ENCODE peak calls at places on chromosomes 16 and 17, in six cellular contexts. S, M, U, I, H and J are unnamed samples. For H3K4me1, the result is how much of the 10 kb centered on the place peaks cover.

GRCh38 chr17:10777890-10778289 is 26.0 kb downstream of the TMEM238L start:
- DNase-seq in H (no peak), I (peak), U (no peak), M (no peak), S (no peak), J (no peak)

GRCh38 chr17:11880714-11881113 is 116.6 kb downstream of the ZNF18 start:
- DNase-seq in I (no peak), M (no peak), S (no peak), H (no peak), U (no peak), J (no peak)

GRCh38 chr17:30472238-30472890 is 4.8 kb upstream of the GOSR1 start:
- DNase-seq in I (no peak), S (no peak), M (peak), U (no peak), H (no peak), J (no peak)

GRCh38 chr17:29079887-29080286 is 36.9 kb downstream of the PIPOX start:
- DNase-seq in M (no peak), H (no peak), S (no peak), U (no peak), I (no peak), J (no peak)

GRCh38 chr17:29294580-29294900 is 592 bp upstream of the NUFIP2 start:
- DNase-seq in I (no peak), S (no peak), H (no peak), U (no peak), M (no peak), J (no peak)

GRCh38 chr17:35368086-35368824 is 5.2 kb downstream of the SLFN11 start:
- DNase-seq in S (no peak), M (no peak), H (no peak), I (no peak), U (no peak), J (no peak)

GRCh38 chr17:62802531-62803205 is 5.4 kb downstream of the MARCHF10 start:
- DNase-seq in H (no peak), I (no peak), U (no peak), S (no peak), M (peak), J (peak)

GRCh38 chr17:561118-561517 is 153.5 kb downstream of the VPS53 start:
- DNase-seq in U (no peak), I (no peak), S (peak), M (peak), H (no peak), J (no peak)

GRCh38 chr16:9480503-9480902 is 389.1 kb downstream of the HAPSTR1 start:
- DNase-seq in H (no peak), U (no peak), S (no peak), I (no peak), M (no peak), J (no peak)

GRCh38 chr17:57035971-57036481 is 49.0 kb upstream of the AKAP1 start:
- DNase-seq in U (peak), S (no peak), H (no peak), M (no peak), I (peak), J (no peak)

GRCh38 chr17:12107905-12108304 is 87.2 kb downstream of the MAP2K4 start:
- DNase-seq in U (no peak), S (no peak), I (no peak), H (no peak), M (peak), J (no peak)

GRCh38 chr16:89096768-89097527 is 3.3 kb downstream of the ACSF3 start:
- DNase-seq in U (no peak), I (no peak), S (peak), M (no peak), H (no peak), J (no peak)

GRCh38 chr16:3698941-3699340 is 18.4 kb downstream of the TRAP1 start:
- DNase-seq in S (no peak), H (no peak), U (no peak), M (peak), I (no peak), J (no peak)

GRCh38 chr16:84840687-84841627 is 21.2 kb downstream of the CRISPLD2 start:
- DNase-seq in I (no peak), H (no peak), U (no peak), S (no peak), M (no peak), J (no peak)

GRCh38 chr16:15539197-15539596 is 103.8 kb downstream of the MARF1 start:
- DNase-seq in U (no peak), S (no peak), I (no peak), M (no peak), H (no peak), J (no peak)

GRCh38 chr17:21375757-21376584 is at the start of gene KCNJ12:
- DNase-seq in I (peak), S (no peak), M (peak), U (no peak), H (no peak), J (peak)

GRCh38 chr17:77106874-77107358 is 33.9 kb upstream of the SEC14L1 start:
- DNase-seq in I (no peak), H (no peak), S (no peak), U (no peak), M (no peak), J (no peak)

GRCh38 chr17:50918933-50919296 is 52.8 kb upstream of the TOB1 start:
- DNase-seq in M (peak), U (no peak), I (peak), H (no peak), S (peak), J (no peak)

GRCh38 chr17:1797323-1797722 is 32.4 kb downstream of the SMYD4 start:
- DNase-seq in I (no peak), M (no peak), S (no peak), H (no peak), U (no peak), J (peak)

GRCh38 chr16:68752602-68753001 is 15.5 kb downstream of the CDH1 start:
- DNase-seq in S (no peak), U (no peak), I (no peak), M (no peak), H (no peak), J (no peak)

GRCh38 chr16:20612551-20613470 is 36.6 kb upstream of the ACSM2B start:
- DNase-seq in U (peak), S (no peak), H (no peak), M (no peak), I (peak), J (no peak)

GRCh38 chr16:83338941-83339340 is 468.8 kb upstream of the HSBP1 start:
- DNase-seq in U (no peak), S (no peak), I (no peak), M (peak), H (no peak), J (no peak)

GRCh38 chr17:32007463-32008298 is 498 bp downstream of the LRRC37B start:
- DNase-seq in H (no peak), M (peak), S (peak), I (no peak), U (peak), J (peak)

GRCh38 chr16:67942200-67942509 is 1.8 kb downstream of the LCAT start:
- DNase-seq in U (no peak), M (no peak), H (no peak), S (no peak), I (no peak), J (peak)

GRCh38 chr16:23516366-23517137 is 6.3 kb upstream of the GGA2 start:
- DNase-seq in U (no peak), M (no peak), S (no peak), I (no peak), H (no peak), J (no peak)

GRCh38 chr17:77332034-77332971 is 191.5 kb downstream of the SEC14L1 start:
- DNase-seq in S (peak), I (peak), U (peak), M (peak), H (no peak), J (no peak)

GRCh38 chr17:49862781-49863331 is 15.0 kb upstream of the TAC4 start:
- DNase-seq in U (no peak), H (no peak), M (no peak), S (no peak), I (no peak), J (no peak)

GRCh38 chr17:18139498-18139897 is 30.9 kb downstream of the MYO15A start:
- DNase-seq in H (no peak), I (no peak), S (no peak), M (no peak), U (no peak), J (no peak)

GRCh38 chr17:17906418-17907215 is 65.6 kb downstream of the TOM1L2 start:
- DNase-seq in I (no peak), S (no peak), H (no peak), U (no peak), M (no peak), J (no peak)

GRCh38 chr16:2497116-2497630 is 16.6 kb upstream of the ATP6V0C start:
- DNase-seq in M (no peak), H (no peak), S (no peak), U (peak), I (no peak), J (peak)

GRCh38 chr16:9197957-9198661 is 106.7 kb downstream of the HAPSTR1 start:
- DNase-seq in H (no peak), U (no peak), I (no peak), S (no peak), M (no peak), J (no peak)

GRCh38 chr16:4404247-4404966 is 12.0 kb downstream of the CORO7 start:
- DNase-seq in H (no peak), U (no peak), S (no peak), I (peak), M (no peak), J (peak)

GRCh38 chr17:4502466-4503154 is 3.9 kb downstream of the SPNS2 start:
- DNase-seq in U (no peak), S (no peak), H (no peak), I (no peak), M (no peak), J (no peak)

GRCh38 chr16:82470506-82471196 is 156.1 kb upstream of the CDH13 start:
- DNase-seq in I (no peak), S (no peak), U (no peak), H (no peak), M (peak), J (no peak)

GRCh38 chr17:299546-299945 is 53.1 kb downstream of the RPH3AL start:
- DNase-seq in H (no peak), I (no peak), U (no peak), S (no peak), M (no peak), J (no peak)

GRCh38 chr17:68352041-68352440 is 60.7 kb downstream of the ARSG start:
- DNase-seq in S (no peak), U (no peak), I (no peak), M (peak), H (no peak), J (no peak)
- H3K4me1 ChIP-seq in S (half or more), U (under half), I (under half), M (under half), H (under half), J (under half)

DNA sequence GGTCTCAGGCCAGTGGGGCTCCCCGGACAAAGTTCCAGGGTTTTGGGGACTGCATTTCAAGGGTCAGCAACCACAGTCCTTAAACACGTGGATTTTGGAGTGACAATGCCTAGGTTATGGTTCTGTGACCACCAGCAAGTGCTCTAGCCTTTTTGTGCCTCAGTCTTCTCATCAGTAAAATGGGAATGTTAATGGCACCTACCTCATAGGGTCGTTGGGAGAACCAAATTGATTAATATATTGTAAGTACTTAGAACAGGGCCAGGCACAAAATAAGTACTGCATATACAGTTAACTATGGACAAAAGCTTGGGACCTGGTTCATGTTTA is 13.8 kb downstream of the IL4R start:
- DNase-seq in H (no peak), S (no peak), I (no peak), U (no peak), M (no peak), J (no peak)
- H3K4me1 ChIP-seq in H (half or more), S (half or more), I (half or more), U (under half), M (under half), J (under half)

GRCh38 chr17:46159686-46160085 is 33.5 kb downstream of the KANSL1 start:
- DNase-seq in U (no peak), I (no peak), H (no peak), S (no peak), M (peak), J (no peak)

GRCh38 chr17:46162871-46163270 is 30.4 kb downstream of the KANSL1 start:
- DNase-seq in S (no peak), M (no peak), H (no peak), U (no peak), I (no peak), J (no peak)

GRCh38 chr17:46160169-46160568 is 33.1 kb downstream of the KANSL1 start:
- DNase-seq in S (no peak), M (no peak), I (no peak), U (no peak), H (no peak), J (no peak)

GRCh38 chr17:46157443-46158107 is 35.7 kb downstream of the KANSL1 start:
- DNase-seq in I (no peak), M (peak), U (no peak), S (no peak), H (no peak), J (no peak)

DNA sequence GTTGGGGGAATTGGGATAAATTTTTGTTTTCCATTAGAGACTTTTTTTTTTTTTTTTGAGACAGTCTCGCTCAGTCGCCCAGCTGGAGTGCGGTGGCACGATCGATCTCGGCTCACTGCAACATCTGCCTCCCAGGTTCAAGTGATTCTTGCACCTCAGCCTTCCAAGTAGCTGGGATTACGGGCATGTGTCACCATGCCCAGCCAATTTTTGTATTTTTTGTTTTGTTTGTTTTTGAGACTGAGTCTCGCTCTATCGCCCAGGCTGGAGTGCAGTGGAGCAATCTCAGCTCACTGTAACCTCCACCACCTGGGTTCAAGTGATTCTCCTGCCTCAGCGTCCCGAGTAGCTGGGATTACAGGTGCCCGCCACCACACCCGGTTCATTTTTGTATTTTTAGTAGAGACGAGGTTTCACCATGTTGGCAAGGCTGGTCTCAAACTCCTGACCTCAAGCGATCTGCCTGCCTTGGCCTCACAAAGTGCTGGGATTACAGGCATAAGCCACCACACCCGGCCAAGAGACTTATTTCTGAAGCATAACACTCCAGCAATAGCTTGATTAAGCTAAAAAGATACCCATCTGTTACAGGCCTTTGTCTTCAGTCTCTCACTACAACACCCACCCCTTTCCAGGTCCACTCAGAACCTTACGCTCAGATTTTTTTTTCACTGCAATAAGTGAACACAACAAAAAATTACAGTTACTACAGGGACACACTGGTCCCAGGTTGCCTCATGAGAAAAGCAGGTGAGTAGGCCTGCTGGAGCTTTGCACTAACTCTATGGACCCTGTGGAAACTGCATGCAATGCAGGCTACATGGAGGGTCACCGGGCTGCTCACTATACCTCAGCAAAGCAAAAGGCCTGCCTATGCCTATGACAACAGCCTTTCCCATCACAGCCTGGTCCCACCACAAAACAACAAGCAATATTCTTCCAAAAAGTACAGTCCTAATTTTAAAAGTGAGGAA is 34.6 kb downstream of the KANSL1 start:
- DNase-seq in U (no peak), I (no peak), H (no peak), S (no peak), M (no peak), J (no peak)
- H3K4me1 ChIP-seq in U (half or more), I (half or more), H (under half), S (half or more), M (under half), J (under half)

DNA sequence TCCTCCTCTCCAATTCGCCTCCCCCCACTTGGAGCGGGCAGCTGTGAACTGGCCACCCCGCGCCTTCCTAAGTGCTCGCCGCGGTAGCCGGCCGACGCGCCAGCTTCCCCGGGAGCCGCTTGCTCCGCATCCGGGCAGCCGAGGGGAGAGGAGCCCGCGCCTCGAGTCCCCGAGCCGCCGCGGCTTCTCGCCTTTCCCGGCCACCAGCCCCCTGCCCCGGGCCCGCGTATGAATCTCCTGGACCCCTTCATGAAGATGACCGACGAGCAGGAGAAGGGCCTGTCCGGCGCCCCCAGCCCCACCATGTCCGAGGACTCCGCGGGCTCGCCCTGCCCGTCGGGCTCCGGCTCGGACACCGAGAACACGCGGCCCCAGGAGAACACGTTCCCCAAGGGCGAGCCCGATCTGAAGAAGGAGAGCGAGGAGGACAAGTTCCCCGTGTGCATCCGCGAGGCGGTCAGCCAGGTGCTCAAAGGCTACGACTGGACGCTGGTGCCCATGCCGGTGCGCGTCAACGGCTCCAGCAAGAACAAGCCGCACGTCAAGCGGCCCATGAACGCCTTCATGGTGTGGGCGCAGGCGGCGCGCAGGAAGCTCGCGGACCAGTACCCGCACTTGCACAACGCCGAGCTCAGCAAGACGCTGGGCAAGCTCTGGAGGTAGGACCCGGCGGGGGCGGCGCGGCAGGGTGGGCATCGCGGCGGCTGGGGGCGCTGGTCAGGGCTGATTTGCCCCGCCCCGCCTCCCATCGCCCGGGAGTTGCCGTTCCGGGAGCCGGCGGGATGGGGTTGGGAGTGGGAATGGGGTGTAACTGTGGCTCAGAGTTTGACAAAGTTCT is 563 bp downstream of the SOX9 start:
- DNase-seq in S (no peak), U (peak), I (peak), M (peak), H (no peak), J (peak)
- H3K4me1 ChIP-seq in S (under half), U (under half), I (half or more), M (under half), H (under half), J (under half)

GRCh38 chr17:40450175-40450574 is 6.9 kb downstream of the IGFBP4 start:
- DNase-seq in H (no peak), I (peak), U (no peak), S (peak), M (no peak), J (peak)

GRCh38 chr17:40453881-40454630 is 10.8 kb downstream of the IGFBP4 start:
- DNase-seq in M (peak), U (no peak), I (no peak), H (no peak), S (no peak), J (no peak)

GRCh38 chr17:40451420-40451819 is 8.2 kb downstream of the IGFBP4 start:
- DNase-seq in H (no peak), S (no peak), U (peak), M (peak), I (no peak), J (peak)

GRCh38 chr17:40452921-40453378 is 9.7 kb downstream of the IGFBP4 start:
- DNase-seq in H (no peak), M (peak), I (peak), S (no peak), U (no peak), J (no peak)

DNA sequence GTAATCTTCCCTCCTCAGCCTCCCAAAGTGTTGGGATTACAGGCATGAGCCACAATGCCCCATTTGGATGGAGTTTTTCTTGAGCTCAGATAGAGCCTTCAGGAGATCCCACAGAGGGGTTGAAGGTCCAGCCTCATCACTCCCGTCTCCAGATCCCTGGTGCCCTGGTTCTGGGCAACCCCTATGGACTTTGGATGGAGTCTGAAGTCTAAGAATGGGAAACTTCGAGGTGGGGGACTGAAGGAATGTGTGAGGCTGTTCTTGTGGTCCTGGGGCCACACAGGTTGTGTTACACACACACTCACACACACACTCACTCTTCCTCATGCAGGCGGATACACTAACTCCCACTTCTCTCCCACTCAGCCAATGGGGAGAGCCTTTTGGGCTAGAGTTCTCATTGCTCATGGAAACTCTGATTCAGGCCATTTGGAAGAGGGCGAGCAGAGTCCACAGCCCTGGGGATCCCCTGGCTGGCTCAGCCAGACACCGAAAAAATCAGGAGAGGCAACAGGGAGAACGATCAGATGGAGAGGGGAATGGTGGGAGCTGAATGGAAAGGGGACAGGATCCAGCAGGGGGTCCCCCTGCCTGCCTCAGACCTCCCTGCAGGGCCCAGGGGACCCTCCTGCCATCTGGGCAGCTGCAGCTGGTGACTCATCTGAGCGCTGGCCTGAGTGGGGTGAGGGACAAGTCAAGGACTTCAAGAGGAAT is 9.0 kb downstream of the IGFBP4 start:
- DNase-seq in U (peak), S (peak), I (no peak), M (peak), H (no peak), J (peak)
- H3K4me1 ChIP-seq in U (half or more), S (under half), I (half or more), M (half or more), H (under half), J (under half)